ENCODE peak calls at places on chromosome 16, in nine cellular contexts. X is mucosa of gallbladder; G is cardiac muscle cell; E is A549; N is EH; L is CD8-positive, alpha-beta memory T cell; P is midbrain; Y is tibial nerve; B is stimulated activated CD4-positive, alpha-beta T cell treated with anti-CD3 and anti-CD28 coated beads, TNF-alpha, amount 100 ng/mL, for 24 hours. I is an unnamed sample.

GRCh38 chr16:2001456-2002355 is 7.9 kb downstream of the ZNF598 start:
- DNase-seq in B (no peak), L (no peak), N (no peak), E (no peak), P (no peak), X (no peak), G (no peak), Y (no peak), I (no peak)

GRCh38 chr16:24826817-24827566 is 18.8 kb upstream of the SLC5A11 start:
- DNase-seq in P (no peak), Y (no peak), B (no peak), L (no peak), X (no peak), N (no peak), E (no peak), G (no peak), I (no peak)

GRCh38 chr16:67206838-67207115 is 7.8 kb downstream of the ELMO3 start:
- DNase-seq in P (no peak), E (no peak), G (no peak), B (no peak), N (no peak), X (no peak), Y (no peak), L (no peak), I (no peak)

GRCh38 chr16:67441289-67441753 is 10.4 kb downstream of the HSD11B2 start:
- DNase-seq in L (no peak), Y (no peak), P (peak), N (no peak), X (peak), G (no peak), E (no peak), B (no peak), I (no peak)

GRCh38 chr16:58121132-58121531 is 8.0 kb downstream of the CFAP20 start:
- DNase-seq in P (no peak), N (no peak), X (no peak), B (no peak), L (no peak), G (no peak), Y (no peak), E (no peak), I (no peak)

GRCh38 chr16:66660422-66661209 is 35.9 kb downstream of the CMTM4 start:
- DNase-seq in B (no peak), P (peak), X (peak), Y (peak), E (peak), G (peak), L (no peak), N (peak), I (no peak)

GRCh38 chr16:71626858-71627213 is 852 bp downstream of the MARVELD3 start:
- DNase-seq in P (no peak), X (peak), E (peak), B (no peak), N (no peak), G (no peak), Y (no peak), L (no peak), I (peak)

GRCh38 chr16:55577888-55578287 is 11.4 kb downstream of the CAPNS2 start:
- DNase-seq in G (no peak), B (no peak), P (no peak), N (no peak), E (no peak), L (no peak), X (no peak), Y (no peak), I (no peak)

GRCh38 chr16:74450236-74450635 is 29.0 kb upstream of the CLEC18B start:
- DNase-seq in N (peak), B (no peak), G (peak), L (no peak), X (no peak), P (no peak), E (no peak), Y (no peak), I (no peak)

GRCh38 chr16:58371841-58372240 is 20.4 kb upstream of the GINS3 start:
- DNase-seq in Y (no peak), B (no peak), X (no peak), E (no peak), P (no peak), L (no peak), N (no peak), G (no peak), I (no peak)

GRCh38 chr16:47492428-47493357 is 31.6 kb downstream of the PHKB start:
- DNase-seq in X (peak), B (peak), L (no peak), G (peak), E (no peak), N (peak), Y (peak), P (peak), I (peak)

GRCh38 chr16:11735801-11736200 is 6.9 kb downstream of the TXNDC11 start:
- DNase-seq in B (no peak), N (no peak), P (no peak), L (no peak), Y (no peak), G (no peak), E (no peak), X (no peak), I (no peak)

GRCh38 chr16:88306860-88307545 is 75.8 kb upstream of the ZNF469 start:
- DNase-seq in B (no peak), P (no peak), Y (no peak), L (no peak), X (peak), N (peak), G (peak), E (no peak), I (no peak)

GRCh38 chr16:68090526-68090925 is 5.4 kb downstream of the NFATC3 start:
- DNase-seq in X (no peak), E (no peak), B (no peak), L (no peak), P (no peak), G (no peak), Y (no peak), N (no peak), I (no peak)

GRCh38 chr16:48676836-48677235 is 66.9 kb upstream of the N4BP1 start:
- DNase-seq in X (no peak), N (peak), P (no peak), G (peak), Y (no peak), E (no peak), L (no peak), B (no peak), I (no peak)

GRCh38 chr16:71367243-71367976 is 8.9 kb downstream of the CALB2 start:
- DNase-seq in X (peak), E (peak), G (peak), Y (no peak), P (no peak), N (peak), B (peak), L (no peak), I (peak)

GRCh38 chr16:16010194-16010593 is 60.8 kb downstream of the ABCC1 start:
- DNase-seq in Y (no peak), B (no peak), X (no peak), E (no peak), L (no peak), G (no peak), P (no peak), N (no peak), I (no peak)

GRCh38 chr16:58732545-58733247 is 1.4 kb downstream of the GOT2 start:
- DNase-seq in B (no peak), P (no peak), Y (no peak), X (no peak), L (no peak), N (peak), E (no peak), G (peak), I (no peak)

GRCh38 chr16:83952940-83953795 is at the start of gene OSGIN1:
- DNase-seq in E (peak), P (peak), G (peak), L (no peak), B (peak), N (peak), X (peak), Y (peak), I (peak)

GRCh38 chr16:72552675-72553074 is 380.7 kb upstream of the PMFBP1 start:
- DNase-seq in E (no peak), P (no peak), G (no peak), L (no peak), N (peak), X (no peak), Y (no peak), B (no peak), I (no peak)

GRCh38 chr16:50213939-50214519 is 52.3 kb upstream of the ADCY7 start:
- DNase-seq in X (no peak), G (peak), B (no peak), L (no peak), Y (no peak), E (peak), N (peak), P (peak), I (no peak)

GRCh38 chr16:27224271-27224737 is 21.0 kb downstream of the KDM8 start:
- DNase-seq in Y (no peak), B (no peak), N (no peak), L (no peak), G (no peak), E (no peak), P (no peak), X (no peak), I (no peak)

GRCh38 chr16:11060856-11061255 is 116.5 kb downstream of the CLEC16A start:
- DNase-seq in P (no peak), B (no peak), L (no peak), X (no peak), Y (no peak), E (no peak), G (no peak), N (no peak), I (no peak)

GRCh38 chr16:28555593-28555992 is 1.9 kb downstream of the SGF29 start:
- DNase-seq in Y (no peak), B (no peak), N (no peak), L (no peak), E (no peak), X (no peak), P (no peak), G (no peak), I (no peak)

GRCh38 chr16:86531641-86532525 is 21.6 kb downstream of the FOXF1 start:
- DNase-seq in E (no peak), P (no peak), G (no peak), N (no peak), X (no peak), L (no peak), Y (no peak), B (no peak), I (no peak)

GRCh38 chr16:1791256-1791942 is 2.1 kb downstream of the IGFALS start:
- DNase-seq in B (no peak), G (no peak), N (no peak), L (no peak), X (no peak), E (no peak), P (no peak), Y (no peak), I (no peak)

GRCh38 chr16:14640538-14640937 is 7.8 kb downstream of the BFAR start:
- DNase-seq in E (no peak), N (no peak), G (no peak), Y (no peak), X (peak), P (no peak), L (no peak), B (no peak), I (no peak)

I was measured in activated naive CD8-positive, alpha-beta T cell treated with anti-CD3 and anti-CD28 coated beads, Interleukin-2, amount 50 U/mL, for 24 hours.